ENCODE peak calls at places on chromosomes 4 and X, in eight cellular contexts. T is GF-D8; E is NAMALWA; W is OCI-LY7; M is memory B cell; P is lower lobe of right lung; X is fibroblast of the conjunctiva; U is central memory CD4-positive, alpha-beta T cell. Z is an unnamed sample.

GRCh38 chr4:77347341-77347740 is 190.3 kb downstream of the CCNG2 start:
- DNase-seq in M (no peak), T (no peak), E (no peak), X (no peak), W (no peak), U (no peak), P (no peak), Z (no peak)

GRCh38 chrX:39212456-39212855 is 411.2 kb downstream of the MID1IP1 start:
- DNase-seq in M (no peak), E (no peak), U (no peak), T (no peak), W (no peak), X (no peak), P (no peak), Z (no peak)

GRCh38 chrX:41145920-41146608 is 60.8 kb downstream of the USP9X start:
- DNase-seq in T (no peak), M (no peak), X (peak; percentile 73), E (peak; percentile 7), P (no peak), U (no peak), W (no peak), Z (no peak)

GRCh38 chrX:132209527-132209926 is 9.7 kb downstream of the RAP2C start:
- DNase-seq in P (no peak), M (no peak), E (no peak), X (peak; percentile 51), T (peak; percentile 25), U (no peak), W (no peak), Z (no peak)

GRCh38 chr4:16213107-16213506 is 13.2 kb downstream of the TAPT1 start:
- DNase-seq in T (peak; percentile 54), X (no peak), E (no peak), M (no peak), P (no peak), U (no peak), W (no peak), Z (no peak)

GRCh38 chr4:48602222-48602621 is 112.2 kb downstream of the ZAR1 start:
- DNase-seq in T (no peak), U (no peak), P (no peak), W (no peak), X (no peak), M (no peak), E (no peak), Z (no peak)

GRCh38 chrX:74420194-74421035 is 878 bp upstream of the SLC16A2 start:
- DNase-seq in U (no peak), W (no peak), M (peak; percentile 17), E (no peak), P (peak; percentile 63), X (peak; percentile 30), T (no peak), Z (peak; percentile 81)

GRCh38 chr4:41693629-41694028 is 54.9 kb downstream of the PHOX2B start:
- DNase-seq in E (peak; percentile 65), U (no peak), T (no peak), M (no peak), P (no peak), W (peak; percentile 35), X (peak; percentile 32), Z (no peak)

GRCh38 chr4:39036172-39036571 is 4.0 kb upstream of the TMEM156 start:
- DNase-seq in E (no peak), X (no peak), T (no peak), U (no peak), P (no peak), W (no peak), M (no peak), Z (no peak)